ENCODE peak calls at places on chromosomes 13 and 19, in ten cellular contexts. D is H1, O is Caco-2, E is pancreas, Y is A673, N is IMR-90, Q is breast epithelium, C is hepatocyte, G is right lobe of liver, W is mammary epithelial cell. T is an unnamed sample. For H3K4me1, the result is how much of the 10 kb centered on the place peaks cover.

GRCh38 chr19:31141301-31141700 is 207.9 kb downstream of the TSHZ3 start:
- DNase-seq in D (no peak), N (no peak), G (no peak), O (no peak), C (no peak), E (no peak), Y (no peak), Q (no peak), W (no peak), T (no peak)

GRCh38 chr13:33184530-33184929 is 101.0 kb downstream of the STARD13 start:
- DNase-seq in D (no peak), Y (no peak), W (no peak), Q (no peak), E (no peak), O (no peak), N (no peak), C (no peak), G (no peak), T (no peak)

GRCh38 chr19:15276620-15277019 is 44.4 kb upstream of the EPHX3 start:
- DNase-seq in N (no peak), E (no peak), W (peak), D (no peak), Q (no peak), O (no peak), G (no peak), C (no peak), Y (no peak), T (no peak)

GRCh38 chr13:114078501-114079451 is 53.6 kb downstream of the RASA3 start:
- DNase-seq in Y (no peak), O (no peak), D (no peak), Q (no peak), G (no peak), E (peak), W (peak), C (peak), N (peak), T (peak)

GRCh38 chr13:79222427-79223205 is 183.4 kb downstream of the RBM26 start:
- DNase-seq in O (no peak), Y (no peak), E (no peak), N (no peak), W (no peak), C (no peak), Q (no peak), G (no peak), D (no peak), T (no peak)

GRCh38 chr13:27917121-27917947 is 2.5 kb upstream of the PDX1 start:
- DNase-seq in O (peak), G (no peak), D (no peak), N (no peak), C (no peak), W (no peak), Q (no peak), E (no peak), Y (no peak), T (no peak)

GRCh38 chr13:97234742-97235141 is 12.6 kb downstream of the MBNL2 start:
- DNase-seq in Q (no peak), O (no peak), W (no peak), C (peak), D (no peak), N (no peak), Y (no peak), G (no peak), E (no peak), T (no peak)

GRCh38 chr13:32381539-32381938 is 46.4 kb downstream of the N4BP2L1 start:
- DNase-seq in E (no peak), G (no peak), D (peak), Y (peak), C (peak), Q (no peak), N (peak), O (peak), W (peak), T (peak)

GRCh38 chr13:80458546-80458945 is 117.6 kb upstream of the SPRY2 start:
- DNase-seq in C (no peak), O (no peak), G (no peak), N (no peak), D (no peak), Y (peak), Q (no peak), E (no peak), W (no peak), T (no peak)

GRCh38 chr19:42281175-42282035 is 12.4 kb downstream of the CIC start:
- DNase-seq in Y (peak), G (peak), N (peak), C (peak), O (peak), Q (peak), D (no peak), E (peak), W (peak), T (peak)

GRCh38 chr13:109494955-109495354 is 291.4 kb downstream of the IRS2 start:
- DNase-seq in Y (peak), C (no peak), W (no peak), N (peak), O (no peak), E (no peak), G (no peak), D (no peak), Q (no peak), T (no peak)

GRCh38 chr13:41065098-41065497 is 3.8 kb downstream of the WBP4 start:
- DNase-seq in G (no peak), C (peak), N (peak), O (no peak), W (no peak), D (no peak), Y (no peak), Q (no peak), E (no peak), T (no peak)

GRCh38 chr13:112324121-112324520 is 52.0 kb upstream of the SPACA7 start:
- DNase-seq in O (no peak), E (no peak), W (no peak), C (no peak), Y (no peak), D (no peak), G (no peak), Q (no peak), N (no peak), T (no peak)

GRCh38 chr19:8593931-8594330 is 16.6 kb downstream of the ADAMTS10 start:
- DNase-seq in Q (no peak), Y (peak), E (no peak), O (no peak), D (no peak), C (no peak), W (no peak), G (no peak), N (no peak), T (no peak)
- TF ChIP-seq CTCF in Q (no peak), Y (peak), E (no peak), O (peak), D (no peak), C (peak), W (no peak), G (no peak), N (peak), T (peak)

DNA sequence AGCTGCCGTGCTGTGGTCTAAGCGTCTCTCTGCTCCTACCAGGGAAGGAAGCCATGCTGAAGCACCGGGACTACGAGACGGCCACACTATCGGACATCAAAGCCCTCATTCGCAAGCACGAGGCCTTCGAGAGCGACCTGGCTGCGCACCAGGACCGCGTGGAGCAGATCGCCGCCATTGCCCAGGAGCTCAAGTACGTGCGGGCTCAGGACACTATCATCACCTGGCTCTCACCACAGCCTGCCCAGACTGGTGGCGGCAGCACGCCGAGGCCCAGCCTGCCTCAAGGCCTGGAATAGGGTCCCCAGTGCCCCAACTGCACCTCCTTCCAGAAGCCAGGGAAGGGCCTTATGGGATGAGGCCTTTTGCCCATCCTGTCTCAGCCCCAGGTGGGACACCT is 22.8 kb downstream of the CAPN12 start:
- DNase-seq in G (no peak), Y (no peak), N (no peak), Q (no peak), D (no peak), W (no peak), C (no peak), E (no peak), O (no peak), T (no peak)
- H3K4me1 ChIP-seq in G (under half), Y (under half), N (under half), Q (under half), D (under half), W (under half), C (under half), E (under half), O (under half), T (under half)

GRCh38 chr19:50877338-50877737 is 4.1 kb downstream of the KLK2 start:
- DNase-seq in Y (no peak), D (no peak), Q (no peak), W (no peak), C (no peak), E (peak), O (no peak), G (no peak), N (no peak), T (no peak)

GRCh38 chr19:50880241-50880640 is 7.0 kb downstream of the KLK2 start:
- DNase-seq in E (no peak), W (no peak), N (no peak), C (no peak), Q (no peak), G (no peak), O (no peak), Y (no peak), D (no peak), T (peak)

GRCh38 chr19:50878851-50879250 is 5.6 kb downstream of the KLK2 start:
- DNase-seq in Q (no peak), G (no peak), N (no peak), E (no peak), D (no peak), W (no peak), O (no peak), Y (no peak), C (no peak), T (no peak)

DNA sequence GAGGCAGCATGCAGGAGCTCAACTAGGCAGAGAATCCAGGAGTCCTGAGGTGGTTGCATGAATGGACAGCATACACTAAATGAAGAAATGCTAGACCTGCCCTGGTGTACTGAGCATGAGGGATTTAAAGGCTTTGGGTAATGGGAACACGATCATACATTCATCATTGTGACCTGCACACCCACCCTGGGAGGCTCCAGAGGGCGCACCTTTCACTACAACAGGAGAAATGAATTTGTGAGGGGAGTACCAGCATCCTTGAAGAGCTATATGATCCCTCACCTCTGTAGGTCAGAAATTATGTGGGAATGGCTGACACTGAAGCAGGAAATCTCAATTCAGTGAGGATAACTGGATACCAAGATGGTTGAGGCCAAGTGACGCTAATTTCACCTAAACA is 8.9 kb downstream of the KLK2 start:
- DNase-seq in Y (no peak), W (no peak), D (no peak), O (no peak), E (no peak), C (no peak), G (no peak), N (no peak), Q (no peak), T (no peak)
- TF ChIP-seq CTCF in Y (peak), W (no peak), D (peak), O (no peak), E (no peak), C (no peak), G (no peak), N (no peak), Q (no peak), T (no peak)

DNA sequence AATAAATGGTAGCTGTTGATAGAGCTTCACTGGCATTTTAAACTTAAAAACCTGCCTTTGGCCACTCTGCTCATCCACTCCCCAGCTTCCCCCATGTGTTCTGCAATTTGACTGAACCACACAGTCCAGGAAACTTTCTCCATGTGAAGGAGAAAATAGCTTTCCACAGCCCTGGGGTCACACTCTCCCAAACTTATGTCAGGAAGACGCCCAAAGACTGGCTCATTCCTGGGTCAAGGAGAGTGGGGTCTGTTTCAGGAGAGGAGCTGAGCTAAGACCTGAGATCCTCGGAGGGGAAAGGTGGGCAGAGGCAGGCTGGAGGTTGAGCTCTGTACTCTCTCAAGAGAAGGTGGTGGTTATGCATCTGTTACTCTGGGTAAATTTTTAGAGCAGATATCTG is 48.7 kb upstream of the GPI start:
- DNase-seq in E (no peak), Y (no peak), C (no peak), W (no peak), Q (no peak), O (no peak), G (no peak), N (no peak), D (no peak), T (no peak)
- H3K4me1 ChIP-seq in E (under half), Y (under half), C (under half), W (under half), Q (under half), O (under half), G (under half), N (under half), D (under half), T (under half)

DNA sequence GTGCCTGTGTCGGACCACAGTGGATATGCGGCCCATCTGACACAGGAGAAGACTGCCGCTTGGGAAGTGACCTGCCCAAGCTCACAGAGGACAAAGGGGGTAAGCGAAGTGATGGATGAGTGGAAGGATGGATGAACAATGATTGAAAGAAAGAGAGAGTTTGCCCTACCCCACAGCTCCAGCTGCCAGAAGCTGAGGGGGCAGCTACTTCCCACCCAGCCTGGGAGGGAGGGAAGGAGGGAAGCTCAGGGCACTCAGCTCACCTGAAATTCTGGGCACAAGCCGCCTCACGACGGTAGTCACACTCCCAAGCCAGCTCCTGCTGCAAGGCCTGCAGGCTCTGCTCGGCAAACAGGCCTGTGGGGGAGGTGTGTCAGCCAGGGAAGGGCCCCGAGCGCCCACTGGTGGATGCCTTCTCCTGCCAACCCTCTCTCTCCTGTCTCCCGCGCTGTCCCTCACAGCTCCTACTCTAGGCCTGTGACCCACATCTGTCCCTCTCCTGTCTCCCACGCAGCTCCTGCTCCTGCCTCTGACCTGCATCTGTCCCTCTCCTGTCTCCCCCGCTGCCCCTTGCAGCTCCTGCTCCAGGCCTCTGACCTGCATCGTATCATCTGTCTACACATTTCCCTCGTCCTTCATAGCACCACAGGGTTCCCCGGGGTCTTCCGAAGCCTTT is 12.0 kb upstream of the NUMBL start:
- DNase-seq in N (no peak), E (no peak), G (no peak), Y (no peak), Q (no peak), D (no peak), C (peak), O (peak), W (no peak), T (no peak)
- TF ChIP-seq CTCF in N (peak), E (no peak), G (no peak), Y (no peak), Q (no peak), D (peak), C (peak), O (peak), W (peak), T (no peak)

GRCh38 chr13:40063743-40064142 is 408.3 kb downstream of the COG6 start:
- DNase-seq in Q (no peak), W (no peak), N (no peak), C (peak), G (no peak), D (no peak), E (no peak), Y (no peak), O (peak), T (no peak)
- H3K4me1 ChIP-seq in Q (under half), W (half or more), N (under half), C (under half), G (under half), D (under half), E (under half), Y (under half), O (under half), T (under half)

DNA sequence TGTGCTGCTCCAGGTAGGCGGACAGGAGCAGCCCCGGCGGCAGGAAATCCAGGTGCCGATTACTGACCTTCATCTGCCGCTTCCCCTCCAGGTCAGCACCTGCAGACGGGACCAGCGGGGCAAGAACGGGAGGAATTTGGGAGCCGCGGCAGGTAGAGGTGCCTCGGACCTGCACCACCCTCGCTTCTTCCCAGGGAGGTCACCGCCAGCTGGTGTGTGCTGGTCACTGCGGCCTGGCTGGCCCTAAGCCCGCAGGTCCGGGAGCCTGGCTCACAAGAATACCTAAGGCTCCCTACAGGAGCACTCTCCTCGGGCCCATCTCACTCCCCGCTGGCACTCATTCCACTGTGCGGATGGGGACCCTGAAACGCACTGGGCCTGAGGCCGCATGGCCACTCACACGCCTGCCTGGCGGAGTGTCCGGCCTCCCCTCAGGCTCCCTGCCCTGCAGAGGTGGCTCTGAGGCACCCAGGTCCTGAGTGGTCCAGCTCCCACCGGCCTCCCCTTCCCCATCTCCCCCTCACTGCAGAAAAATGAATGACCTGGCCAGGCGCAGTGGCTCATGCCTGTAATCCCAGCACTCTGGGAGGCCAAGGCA is 4.3 kb downstream of the RNU6-9 start:
- DNase-seq in Y (no peak), D (no peak), N (no peak), C (no peak), W (no peak), E (peak), G (no peak), Q (no peak), O (peak), T (no peak)
- TF ChIP-seq CTCF in Y (no peak), D (peak), N (no peak), C (no peak), W (no peak), E (no peak), G (no peak), Q (no peak), O (peak), T (no peak)

DNA sequence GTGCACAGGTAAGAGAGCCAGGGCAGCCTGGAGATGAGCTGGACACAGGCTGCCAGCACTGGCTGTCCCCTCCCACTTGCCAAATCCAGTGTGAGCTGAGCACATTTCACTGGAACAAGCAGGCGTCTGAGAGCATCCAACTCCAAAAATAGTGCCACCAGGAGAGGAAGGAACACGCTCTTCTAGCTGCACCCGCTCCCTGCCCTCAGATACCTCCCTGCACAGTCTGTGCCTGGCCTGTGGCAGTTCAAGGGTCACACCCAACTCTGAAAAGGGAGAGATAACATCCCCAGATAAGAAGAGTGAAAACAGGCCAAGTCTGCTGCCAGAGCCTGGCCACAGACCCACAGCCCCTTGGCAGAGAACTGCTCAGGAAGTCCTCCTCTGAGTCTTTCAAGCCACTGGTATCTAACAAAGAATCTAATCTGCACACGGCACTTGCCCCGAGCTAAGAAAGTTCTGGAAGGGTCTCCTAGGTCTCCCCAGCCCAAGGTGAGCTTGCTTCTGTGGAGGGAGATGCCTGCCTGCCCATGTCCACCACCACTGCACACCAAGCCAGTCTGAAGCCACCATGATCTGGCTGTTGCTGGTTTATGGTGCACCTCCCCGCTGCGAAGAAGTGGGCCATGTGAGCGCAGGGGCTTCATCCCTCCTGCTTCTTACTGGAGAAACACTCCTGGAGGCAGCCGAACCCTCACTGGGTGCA is 14.7 kb downstream of the ELL start:
- DNase-seq in E (no peak), N (no peak), Y (no peak), D (no peak), G (no peak), Q (no peak), O (no peak), W (no peak), C (no peak), T (no peak)
- H3K4me1 ChIP-seq in E (under half), N (under half), Y (under half), D (under half), G (half or more), Q (under half), O (under half), W (under half), C (under half), T (half or more)